ENCODE peak calls at places on chromosomes 13 and 19, in ten cellular contexts. One of them, this sample, is unnamed.
A peak's percentile ranks its signal among the peaks of the same experiment; 100 is the strongest.

GRCh38 chr13:95956589-95957148 is 96.5 kb downstream of the UGGT2 start:
- DNase-seq in GM04503: no peak
- DNase-seq in GM23248: peak; percentile 1
- DNase-seq in mesendoderm: no peak
- DNase-seq in kidney epithelial cell: no peak
- DNase-seq in stimulated activated CD4-positive, alpha-beta T cell treated with anti-CD3 and anti-CD28 coated beads, TNF-alpha, amount 100 ng/mL, for 1 hour: no peak
- DNase-seq in A172: no peak
- DNase-seq in CMK: no peak
- DNase-seq in NCI-H1092: no peak
- DNase-seq in naive thymus-derived CD8-positive, alpha-beta T cell: no peak
- DNase-seq in this sample: peak; percentile 3

GRCh38 chr13:90414691-90415596 is 932.5 kb upstream of the MIR17HG start:
- DNase-seq in GM04503: no peak
- DNase-seq in GM23248: peak; percentile 82
- DNase-seq in mesendoderm: peak; percentile 84
- DNase-seq in kidney epithelial cell: peak; percentile 26
- DNase-seq in stimulated activated CD4-positive, alpha-beta T cell treated with anti-CD3 and anti-CD28 coated beads, TNF-alpha, amount 100 ng/mL, for 1 hour: no peak
- DNase-seq in A172: peak; percentile 77
- DNase-seq in CMK: no peak
- DNase-seq in NCI-H1092: no peak
- DNase-seq in naive thymus-derived CD8-positive, alpha-beta T cell: no peak
- DNase-seq in this sample: peak; percentile 71

GRCh38 chr19:35350591-35350990 is 2.9 kb downstream of the FFAR1 start:
- DNase-seq in GM04503: no peak
- DNase-seq in GM23248: no peak
- DNase-seq in mesendoderm: no peak
- DNase-seq in kidney epithelial cell: no peak
- DNase-seq in stimulated activated CD4-positive, alpha-beta T cell treated with anti-CD3 and anti-CD28 coated beads, TNF-alpha, amount 100 ng/mL, for 1 hour: no peak
- DNase-seq in A172: no peak
- DNase-seq in CMK: no peak
- DNase-seq in NCI-H1092: no peak
- DNase-seq in naive thymus-derived CD8-positive, alpha-beta T cell: no peak
- DNase-seq in this sample: no peak

GRCh38 chr19:18802354-18802753 is 11.2 kb upstream of the COMP start:
- DNase-seq in GM04503: no peak
- DNase-seq in GM23248: no peak
- DNase-seq in mesendoderm: peak; percentile 63
- DNase-seq in kidney epithelial cell: no peak
- DNase-seq in stimulated activated CD4-positive, alpha-beta T cell treated with anti-CD3 and anti-CD28 coated beads, TNF-alpha, amount 100 ng/mL, for 1 hour: no peak
- DNase-seq in A172: no peak
- DNase-seq in CMK: no peak
- DNase-seq in NCI-H1092: no peak
- DNase-seq in naive thymus-derived CD8-positive, alpha-beta T cell: no peak
- DNase-seq in this sample: no peak

GRCh38 chr19:10981496-10981895 is 20.7 kb downstream of the SMARCA4 start:
- DNase-seq in GM04503: no peak
- DNase-seq in GM23248: peak; percentile 25
- DNase-seq in mesendoderm: peak; percentile 66
- DNase-seq in kidney epithelial cell: no peak
- DNase-seq in stimulated activated CD4-positive, alpha-beta T cell treated with anti-CD3 and anti-CD28 coated beads, TNF-alpha, amount 100 ng/mL, for 1 hour: no peak
- DNase-seq in A172: peak; percentile 72
- DNase-seq in CMK: no peak
- DNase-seq in NCI-H1092: no peak
- DNase-seq in naive thymus-derived CD8-positive, alpha-beta T cell: no peak
- DNase-seq in this sample: no peak

GRCh38 chr19:1825909-1826556 is 14.0 kb upstream of the ATP8B3 start:
- DNase-seq in GM04503: no peak
- DNase-seq in GM23248: peak; percentile 80
- DNase-seq in mesendoderm: peak; percentile 84
- DNase-seq in kidney epithelial cell: no peak
- DNase-seq in stimulated activated CD4-positive, alpha-beta T cell treated with anti-CD3 and anti-CD28 coated beads, TNF-alpha, amount 100 ng/mL, for 1 hour: peak; percentile 62
- DNase-seq in A172: peak; percentile 70
- DNase-seq in CMK: no peak
- DNase-seq in NCI-H1092: peak; percentile 67
- DNase-seq in naive thymus-derived CD8-positive, alpha-beta T cell: peak; percentile 67
- DNase-seq in this sample: no peak

GRCh38 chr13:31322702-31323101 is 122.9 kb downstream of the B3GLCT start:
- DNase-seq in GM04503: no peak
- DNase-seq in GM23248: no peak
- DNase-seq in mesendoderm: no peak
- DNase-seq in kidney epithelial cell: no peak
- DNase-seq in stimulated activated CD4-positive, alpha-beta T cell treated with anti-CD3 and anti-CD28 coated beads, TNF-alpha, amount 100 ng/mL, for 1 hour: no peak
- DNase-seq in A172: no peak
- DNase-seq in CMK: no peak
- DNase-seq in NCI-H1092: no peak
- DNase-seq in naive thymus-derived CD8-positive, alpha-beta T cell: no peak
- DNase-seq in this sample: no peak

GRCh38 chr19:54464044-54464623 is 556 bp upstream of the LENG9 start:
- DNase-seq in GM04503: no peak
- DNase-seq in GM23248: peak; percentile 88
- DNase-seq in mesendoderm: peak; percentile 99
- DNase-seq in kidney epithelial cell: peak; percentile 94
- DNase-seq in stimulated activated CD4-positive, alpha-beta T cell treated with anti-CD3 and anti-CD28 coated beads, TNF-alpha, amount 100 ng/mL, for 1 hour: peak; percentile 44
- DNase-seq in A172: peak; percentile 84
- DNase-seq in CMK: peak; percentile 74
- DNase-seq in NCI-H1092: peak; percentile 44
- DNase-seq in naive thymus-derived CD8-positive, alpha-beta T cell: peak; percentile 82
- DNase-seq in this sample: no peak

GRCh38 chr19:47227347-47228167 is 3.4 kb downstream of the BBC3 start:
- DNase-seq in GM04503: peak; percentile 68
- DNase-seq in GM23248: peak; percentile 94
- DNase-seq in mesendoderm: peak; percentile 100
- DNase-seq in kidney epithelial cell: peak; percentile 78
- DNase-seq in stimulated activated CD4-positive, alpha-beta T cell treated with anti-CD3 and anti-CD28 coated beads, TNF-alpha, amount 100 ng/mL, for 1 hour: no peak
- DNase-seq in A172: peak; percentile 88
- DNase-seq in CMK: peak; percentile 97
- DNase-seq in NCI-H1092: no peak
- DNase-seq in naive thymus-derived CD8-positive, alpha-beta T cell: no peak
- DNase-seq in this sample: peak; percentile 67

GRCh38 chr19:50663280-50663790 is 14.1 kb downstream of the C19orf81 start:
- DNase-seq in GM04503: no peak
- DNase-seq in GM23248: peak; percentile 40
- DNase-seq in mesendoderm: no peak
- DNase-seq in kidney epithelial cell: no peak
- DNase-seq in stimulated activated CD4-positive, alpha-beta T cell treated with anti-CD3 and anti-CD28 coated beads, TNF-alpha, amount 100 ng/mL, for 1 hour: no peak
- DNase-seq in A172: peak; percentile 40
- DNase-seq in CMK: no peak
- DNase-seq in NCI-H1092: no peak
- DNase-seq in naive thymus-derived CD8-positive, alpha-beta T cell: no peak
- DNase-seq in this sample: no peak

GRCh38 chr13:76852991-76853390 is 33.2 kb downstream of the KCTD12 start:
- DNase-seq in GM04503: no peak
- DNase-seq in GM23248: peak; percentile 63
- DNase-seq in mesendoderm: no peak
- DNase-seq in kidney epithelial cell: peak; percentile 51
- DNase-seq in stimulated activated CD4-positive, alpha-beta T cell treated with anti-CD3 and anti-CD28 coated beads, TNF-alpha, amount 100 ng/mL, for 1 hour: no peak
- DNase-seq in A172: peak; percentile 81
- DNase-seq in CMK: no peak
- DNase-seq in NCI-H1092: no peak
- DNase-seq in naive thymus-derived CD8-positive, alpha-beta T cell: no peak
- DNase-seq in this sample: peak; percentile 18

GRCh38 chr13:95355491-95355890 is 54.2 kb upstream of the ABCC4 start:
- DNase-seq in GM04503: no peak
- DNase-seq in GM23248: no peak
- DNase-seq in mesendoderm: no peak
- DNase-seq in kidney epithelial cell: peak; percentile 37
- DNase-seq in stimulated activated CD4-positive, alpha-beta T cell treated with anti-CD3 and anti-CD28 coated beads, TNF-alpha, amount 100 ng/mL, for 1 hour: no peak
- DNase-seq in A172: peak; percentile 45
- DNase-seq in CMK: no peak
- DNase-seq in NCI-H1092: no peak
- DNase-seq in naive thymus-derived CD8-positive, alpha-beta T cell: no peak
- DNase-seq in this sample: no peak

GRCh38 chr13:95677564-95678386 is 836 bp downstream of the DNAJC3 start:
- DNase-seq in GM04503: no peak
- DNase-seq in GM23248: peak; percentile 65
- DNase-seq in mesendoderm: peak; percentile 31
- DNase-seq in kidney epithelial cell: no peak
- DNase-seq in stimulated activated CD4-positive, alpha-beta T cell treated with anti-CD3 and anti-CD28 coated beads, TNF-alpha, amount 100 ng/mL, for 1 hour: no peak
- DNase-seq in A172: peak; percentile 12
- DNase-seq in CMK: no peak
- DNase-seq in NCI-H1092: no peak
- DNase-seq in naive thymus-derived CD8-positive, alpha-beta T cell: no peak
- DNase-seq in this sample: no peak

GRCh38 chr13:23434431-23434830 is 929 bp upstream of the SACS start:
- DNase-seq in GM04503: no peak
- DNase-seq in GM23248: no peak
- DNase-seq in mesendoderm: no peak
- DNase-seq in kidney epithelial cell: no peak
- DNase-seq in stimulated activated CD4-positive, alpha-beta T cell treated with anti-CD3 and anti-CD28 coated beads, TNF-alpha, amount 100 ng/mL, for 1 hour: no peak
- DNase-seq in A172: no peak
- DNase-seq in CMK: no peak
- DNase-seq in NCI-H1092: no peak
- DNase-seq in naive thymus-derived CD8-positive, alpha-beta T cell: no peak
- DNase-seq in this sample: no peak

GRCh38 chr13:97266328-97266727 is 44.2 kb downstream of the MBNL2 start:
- DNase-seq in GM04503: no peak
- DNase-seq in GM23248: no peak
- DNase-seq in mesendoderm: peak; percentile 81
- DNase-seq in kidney epithelial cell: no peak
- DNase-seq in stimulated activated CD4-positive, alpha-beta T cell treated with anti-CD3 and anti-CD28 coated beads, TNF-alpha, amount 100 ng/mL, for 1 hour: no peak
- DNase-seq in A172: peak; percentile 55
- DNase-seq in CMK: no peak
- DNase-seq in NCI-H1092: no peak
- DNase-seq in naive thymus-derived CD8-positive, alpha-beta T cell: no peak
- DNase-seq in this sample: no peak

This sample was measured in non-pigmented ciliary epithelial cell.